ENCODE peak calls at places on chromosomes 3 and 15, in six cellular contexts. One of them, this sample, is unnamed.

GRCh38 chr3:77081240-77081661 is 41.4 kb downstream of the ROBO2 start:
- DNase-seq in HEK293T: peak; percentile 16
- DNase-seq in foreskin fibroblast: peak; percentile 81
- DNase-seq in ELR: no peak
- DNase-seq in H4: peak; percentile 39
- DNase-seq in iPS-NIHi11: peak; percentile 40
- DNase-seq in this sample: peak; percentile 4

GRCh38 chr15:90405208-90405607 is 17.2 kb downstream of the IQGAP1 start:
- DNase-seq in HEK293T: no peak
- DNase-seq in H4: no peak
- DNase-seq in iPS-NIHi11: no peak
- DNase-seq in foreskin fibroblast: no peak
- DNase-seq in ELR: no peak
- DNase-seq in this sample: no peak

GRCh38 chr3:50256978-50257890 is 11.7 kb upstream of the SEMA3B start:
- DNase-seq in H4: no peak
- DNase-seq in ELR: peak; percentile 55
- DNase-seq in iPS-NIHi11: peak; percentile 62
- DNase-seq in foreskin fibroblast: no peak
- DNase-seq in HEK293T: peak; percentile 51
- DNase-seq in this sample: no peak

GRCh38 chr3:142394921-142395622 is 52.8 kb downstream of the XRN1 start:
- DNase-seq in ELR: no peak
- DNase-seq in iPS-NIHi11: no peak
- DNase-seq in foreskin fibroblast: no peak
- DNase-seq in H4: no peak
- DNase-seq in HEK293T: no peak
- DNase-seq in this sample: no peak

GRCh38 chr15:73153024-73153423 is 100.8 kb downstream of the NEO1 start:
- DNase-seq in foreskin fibroblast: no peak
- DNase-seq in H4: no peak
- DNase-seq in HEK293T: no peak
- DNase-seq in iPS-NIHi11: no peak
- DNase-seq in ELR: no peak
- DNase-seq in this sample: no peak

GRCh38 chr15:51706931-51707608 is 25.8 kb downstream of the SCG3 start:
- DNase-seq in iPS-NIHi11: no peak
- DNase-seq in HEK293T: no peak
- DNase-seq in ELR: no peak
- DNase-seq in foreskin fibroblast: no peak
- DNase-seq in H4: no peak
- DNase-seq in this sample: no peak

GRCh38 chr3:17055374-17056276 is 170.9 kb downstream of the PLCL2 start:
- DNase-seq in iPS-NIHi11: no peak
- DNase-seq in foreskin fibroblast: no peak
- DNase-seq in HEK293T: no peak
- DNase-seq in H4: no peak
- DNase-seq in ELR: no peak
- DNase-seq in this sample: peak; percentile 62

GRCh38 chr3:124396397-124396796 is 333.9 kb upstream of the UMPS start:
- DNase-seq in foreskin fibroblast: no peak
- DNase-seq in ELR: no peak
- DNase-seq in iPS-NIHi11: no peak
- DNase-seq in HEK293T: no peak
- DNase-seq in H4: no peak
- DNase-seq in this sample: no peak

GRCh38 chr3:45347329-45348000 is 40.9 kb upstream of the LARS2 start:
- DNase-seq in foreskin fibroblast: no peak
- DNase-seq in H4: no peak
- DNase-seq in HEK293T: no peak
- DNase-seq in iPS-NIHi11: no peak
- DNase-seq in ELR: no peak
- DNase-seq in this sample: no peak

GRCh38 chr3:171970301-171970788 is 69.0 kb upstream of the FNDC3B start:
- DNase-seq in HEK293T: no peak
- DNase-seq in iPS-NIHi11: no peak
- DNase-seq in ELR: peak; percentile 59
- DNase-seq in foreskin fibroblast: no peak
- DNase-seq in H4: no peak
- DNase-seq in this sample: no peak

GRCh38 chr3:32285910-32286309 is 47.4 kb downstream of the CMTM8 start:
- DNase-seq in foreskin fibroblast: no peak
- DNase-seq in ELR: no peak
- DNase-seq in iPS-NIHi11: no peak
- DNase-seq in HEK293T: no peak
- DNase-seq in H4: no peak
- DNase-seq in this sample: no peak

GRCh38 chr3:49607796-49608195 is 53.5 kb downstream of the BSN start:
- DNase-seq in HEK293T: no peak
- DNase-seq in foreskin fibroblast: no peak
- DNase-seq in ELR: peak; percentile 18
- DNase-seq in H4: no peak
- DNase-seq in iPS-NIHi11: no peak
- DNase-seq in this sample: no peak

GRCh38 chr15:66188464-66188863 is 65.1 kb downstream of the MEGF11 start:
- DNase-seq in HEK293T: no peak
- DNase-seq in ELR: no peak
- DNase-seq in H4: no peak
- DNase-seq in iPS-NIHi11: no peak
- DNase-seq in foreskin fibroblast: no peak
- DNase-seq in this sample: no peak

This sample was measured in AG09309.